ENCODE peak calls at places on chromosome 1, in six cellular contexts. T, N, M, W, H and G are unnamed samples.

GRCh38 chr1:205261946-205262668 is 34.4 kb downstream of the TMCC2 start:
- DNase-seq in T (no peak), N (peak), M (no peak), W (no peak), H (no peak), G (no peak)

GRCh38 chr1:60960846-60961542 is 121.4 kb upstream of the NFIA start:
- DNase-seq in T (no peak), N (peak), M (no peak), W (no peak), H (no peak), G (no peak)

GRCh38 chr1:68917456-68917855 is 420.6 kb upstream of the DEPDC1 start:
- DNase-seq in T (no peak), N (no peak), M (no peak), W (no peak), H (no peak), G (no peak)

GRCh38 chr1:21299007-21299406 is 8.7 kb upstream of the ECE1 start:
- DNase-seq in T (no peak), N (no peak), M (no peak), W (no peak), H (no peak), G (no peak)

GRCh38 chr1:37002898-37003297 is 31.4 kb downstream of the GRIK3 start:
- DNase-seq in T (no peak), N (no peak), M (no peak), W (no peak), H (no peak), G (no peak)

GRCh38 chr1:89130716-89131115 is 4.8 kb upstream of the GBP2 start:
- DNase-seq in T (no peak), N (no peak), M (no peak), W (no peak), H (no peak), G (no peak)

GRCh38 chr1:101993703-101994102 is 3.0 kb downstream of the OLFM3 start:
- DNase-seq in T (no peak), N (no peak), M (no peak), W (no peak), H (no peak), G (peak)

GRCh38 chr1:70487910-70488665 is 77.0 kb downstream of the CTH start:
- DNase-seq in T (no peak), N (peak), M (peak), W (no peak), H (no peak), G (peak)

GRCh38 chr1:203461717-203462116 is 13.9 kb upstream of the PRELP start:
- DNase-seq in T (no peak), N (no peak), M (no peak), W (no peak), H (no peak), G (no peak)

GRCh38 chr1:245872475-245872874 is 634.6 kb downstream of the SMYD3 start:
- DNase-seq in T (no peak), N (no peak), M (no peak), W (no peak), H (no peak), G (no peak)

GRCh38 chr1:2300851-2301606 is 72.9 kb downstream of the SKI start:
- DNase-seq in T (peak), N (peak), M (no peak), W (peak), H (peak), G (peak)

GRCh38 chr1:92747735-92748134 is 37.2 kb downstream of the EVI5 start:
- DNase-seq in T (no peak), N (no peak), M (no peak), W (no peak), H (no peak), G (no peak)

GRCh38 chr1:11680270-11681070 is 478 bp downstream of the MAD2L2 start:
- DNase-seq in T (peak), N (no peak), M (peak), W (no peak), H (peak), G (peak)

GRCh38 chr1:8009043-8010002 is 16.8 kb downstream of the ERRFI1 start:
- DNase-seq in T (no peak), N (no peak), M (no peak), W (no peak), H (no peak), G (no peak)

GRCh38 chr1:67833595-67833926 is 294 bp upstream of the GNG12 start:
- DNase-seq in T (peak), N (no peak), M (no peak), W (no peak), H (no peak), G (no peak)

GRCh38 chr1:205537386-205538018 is 33.0 kb downstream of the CDK18 start:
- DNase-seq in T (peak), N (no peak), M (no peak), W (no peak), H (no peak), G (no peak)

GRCh38 chr1:37989381-37989930 is 366 bp downstream of the SF3A3 start:
- DNase-seq in T (peak), N (no peak), M (no peak), W (no peak), H (peak), G (peak)

GRCh38 chr1:165419839-165420238 is 25.1 kb downstream of the RXRG start:
- DNase-seq in T (no peak), N (no peak), M (no peak), W (no peak), H (no peak), G (no peak)

GRCh38 chr1:22018583-22019559 is 17.4 kb downstream of the CELA3A start:
- DNase-seq in T (peak), N (peak), M (no peak), W (peak), H (no peak), G (peak)

GRCh38 chr1:176560681-176561080 is 97.7 kb downstream of the PAPPA2 start:
- DNase-seq in T (no peak), N (no peak), M (no peak), W (no peak), H (no peak), G (no peak)

GRCh38 chr1:155134322-155134721 is 1.3 kb upstream of the SLC50A1 start:
- DNase-seq in T (no peak), N (no peak), M (no peak), W (no peak), H (no peak), G (no peak)

GRCh38 chr1:154154534-154155181 is at the start of gene NUP210L:
- DNase-seq in T (peak), N (no peak), M (no peak), W (no peak), H (no peak), G (no peak)

GRCh38 chr1:227908366-227908765 is 39.4 kb downstream of the WNT9A start:
- DNase-seq in T (no peak), N (no peak), M (no peak), W (no peak), H (no peak), G (no peak)

GRCh38 chr1:218904401-218904800 is 269.3 kb upstream of the LYPLAL1 start:
- DNase-seq in T (no peak), N (no peak), M (no peak), W (no peak), H (no peak), G (no peak)

GRCh38 chr1:154431586-154432373 is 26.6 kb downstream of the IL6R start:
- DNase-seq in T (peak), N (no peak), M (no peak), W (no peak), H (no peak), G (peak)

GRCh38 chr1:212951058-212951923 is 950 bp downstream of the VASH2 start:
- DNase-seq in T (no peak), N (no peak), M (peak), W (no peak), H (peak), G (no peak)